ENCODE peak calls at places on chromosomes 7 and 10, in ten cellular contexts. Q is hepatocyte; J is IMR-90; E is uterus; V is heart right ventricle; S is CD8-positive, alpha-beta T cell; T is psoas muscle; Y is left ventricle myocardium inferior; Z is HCT116; X is MM.1S. H is an unnamed sample.

GRCh38 chr10:112782176-112782907 is 167.7 kb upstream of the TCF7L2 start:
- DNase-seq in T (peak; percentile 83), S (no peak), E (peak; percentile 54), J (no peak), X (no peak), V (peak; percentile 70), Y (peak; percentile 82), Q (no peak), Z (no peak), H (no peak)

GRCh38 chr10:21197006-21197405 is 299.9 kb upstream of the NEBL start:
- DNase-seq in V (no peak), T (no peak), E (no peak), S (no peak), Z (no peak), X (no peak), Y (no peak), J (no peak), Q (no peak), H (no peak)

GRCh38 chr10:63005246-63005645 is 127.9 kb upstream of the NRBF2 start:
- DNase-seq in E (no peak), Z (no peak), J (no peak), Y (no peak), S (no peak), V (no peak), Q (no peak), X (no peak), T (no peak), H (peak; percentile 72)

GRCh38 chr10:66627156-66627555 is 298.7 kb upstream of the LRRTM3 start:
- DNase-seq in E (no peak), J (no peak), S (no peak), V (no peak), Z (peak; percentile 66), T (no peak), X (peak; percentile 63), Y (no peak), Q (peak; percentile 26), H (peak; percentile 60)

GRCh38 chr7:111711426-111712065 is 149.3 kb upstream of the IMMP2L start:
- DNase-seq in T (no peak), Y (no peak), V (no peak), J (no peak), Q (no peak), X (no peak), S (no peak), E (no peak), Z (no peak), H (peak; percentile 13)

GRCh38 chr7:77831481-77831880 is 32.9 kb downstream of the PHTF2 start:
- DNase-seq in E (no peak), T (no peak), Z (no peak), J (no peak), V (no peak), Q (no peak), Y (no peak), S (no peak), X (no peak), H (peak; percentile 77)

GRCh38 chr7:95132500-95132899 is 191.8 kb downstream of the PON1 start:
- DNase-seq in Y (no peak), S (no peak), Q (no peak), E (no peak), X (no peak), V (no peak), J (no peak), Z (no peak), T (no peak), H (no peak)

GRCh38 chr7:22793593-22794462 is 28.8 kb downstream of the TOMM7 start:
- DNase-seq in Q (no peak), S (no peak), Z (no peak), V (no peak), E (no peak), Y (no peak), T (no peak), X (no peak), J (peak; percentile 16), H (no peak)

GRCh38 chr7:100162874-100163533 is 4.5 kb upstream of the TRAPPC14 start:
- DNase-seq in T (no peak), E (no peak), X (no peak), S (no peak), V (no peak), J (no peak), Y (no peak), Z (no peak), Q (peak; percentile 51), H (peak; percentile 83)

GRCh38 chr7:29207469-29207868 is 12.9 kb downstream of the CHN2 start:
- DNase-seq in E (no peak), J (no peak), Y (no peak), S (no peak), X (no peak), Q (no peak), T (no peak), V (no peak), Z (no peak), H (peak; percentile 29)

GRCh38 chr10:102312683-102313082 is 67.4 kb downstream of the GBF1 start:
- DNase-seq in Q (no peak), J (peak; percentile 59), V (no peak), Y (no peak), S (no peak), Z (no peak), T (no peak), E (no peak), X (no peak), H (peak; percentile 72)

GRCh38 chr7:77745746-77746145 is 49.5 kb downstream of the RSBN1L start:
- DNase-seq in T (no peak), V (no peak), Y (no peak), J (no peak), S (no peak), E (no peak), X (no peak), Z (no peak), Q (no peak), H (no peak)

GRCh38 chr7:137331378-137331777 is 12.2 kb downstream of the PTN start:
- DNase-seq in T (no peak), Y (no peak), Q (no peak), S (no peak), Z (no peak), J (peak; percentile 10), V (no peak), E (no peak), X (no peak), H (no peak)

GRCh38 chr7:26291699-26292538 is at the start of gene SNX10:
- DNase-seq in Q (peak; percentile 79), J (no peak), V (peak; percentile 37), Z (peak; percentile 42), E (peak; percentile 51), T (peak; percentile 55), Y (peak; percentile 32), S (peak; percentile 67), X (peak; percentile 62), H (peak; percentile 39)

GRCh38 chr7:137741443-137741842 is 105.3 kb downstream of the DGKI start:
- DNase-seq in S (no peak), Q (no peak), Y (no peak), X (peak; percentile 94), Z (no peak), V (no peak), J (no peak), T (no peak), E (no peak), H (no peak)

GRCh38 chr10:23343591-23344225 is 889 bp downstream of the C10orf67 start:
- DNase-seq in T (peak; percentile 71), X (no peak), V (peak; percentile 66), S (peak; percentile 26), Q (peak; percentile 77), Y (peak; percentile 70), Z (no peak), J (peak; percentile 30), E (peak; percentile 36), H (no peak)

GRCh38 chr10:110843031-110843430 is 28.7 kb upstream of the PDCD4 start:
- DNase-seq in Z (no peak), T (no peak), Y (no peak), J (no peak), E (peak; percentile 7), Q (no peak), X (peak; percentile 97), V (no peak), S (peak; percentile 48), H (no peak)

GRCh38 chr10:30431435-30431911 is 2.5 kb upstream of the MAP3K8 start:
- DNase-seq in Q (no peak), Z (no peak), J (no peak), S (no peak), T (peak; percentile 60), X (no peak), E (no peak), V (peak; percentile 61), Y (peak; percentile 41), H (peak; percentile 61)
- H3K4me3 ChIP-seq in Q (no peak overlapping the region), Z (peak overlapping the region; percentile 19), J (no peak overlapping the region), S (no peak overlapping the region), T (peak overlapping the region; percentile 36), X (no peak overlapping the region), E (no peak overlapping the region), V (peak overlapping the region; percentile 31), Y (peak overlapping the region; percentile 49), H (no peak overlapping the region)

GRCh38 chr7:3955026-3955425 is 654.0 kb downstream of the SDK1 start:
- DNase-seq in X (no peak), Y (no peak), V (no peak), Q (no peak), E (no peak), S (no peak), T (no peak), J (no peak), Z (no peak), H (no peak)
- TF ChIP-seq CTCF in X (no peak), Y (no peak), V (no peak), Q (no peak), E (no peak), S (no peak), T (no peak), J (no peak), Z (no peak), H (no peak)

DNA sequence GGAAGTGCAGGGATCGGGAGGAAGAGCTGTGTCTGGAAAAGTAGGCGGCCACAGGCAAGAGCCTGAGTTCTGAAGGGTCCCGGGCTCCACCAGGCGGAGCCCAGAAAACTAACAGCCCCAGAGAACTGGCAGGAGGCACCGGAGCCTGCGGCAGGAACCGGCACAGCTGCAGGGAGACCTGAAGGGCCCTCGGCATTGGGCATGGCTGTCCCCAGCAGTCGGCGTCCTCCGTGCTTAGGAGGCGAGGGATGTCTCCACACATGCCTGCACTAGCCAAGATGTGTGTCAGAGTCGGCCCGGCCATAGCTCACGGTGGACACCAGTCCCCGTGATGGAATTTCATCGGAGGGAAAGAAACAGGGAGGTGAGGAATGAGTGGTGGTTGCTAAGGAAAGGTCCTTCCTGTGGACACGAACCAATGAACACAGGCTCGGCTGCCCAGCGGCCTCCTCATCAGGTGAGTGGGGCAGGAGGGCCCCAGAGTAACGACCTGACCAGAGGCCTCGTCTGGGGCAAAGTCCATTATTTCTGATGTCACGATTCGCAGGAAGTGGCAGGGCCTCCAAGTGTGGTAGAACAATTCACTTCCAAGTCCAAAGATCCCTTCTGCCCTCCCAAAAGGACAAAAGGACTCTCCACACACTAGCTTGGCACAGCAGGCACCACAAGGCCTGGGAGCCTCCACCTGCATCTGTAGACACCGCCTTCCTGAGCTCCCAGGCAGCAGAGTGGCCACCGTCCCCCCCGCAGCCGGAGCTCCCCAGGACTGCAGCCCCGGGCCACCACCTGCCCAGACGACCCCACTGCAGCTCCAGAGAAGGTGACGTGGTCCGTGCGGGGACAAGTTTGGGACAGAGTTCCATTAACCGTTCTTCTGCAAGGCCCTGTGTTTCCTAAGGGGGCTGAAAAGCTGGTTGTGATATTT is 444.2 kb downstream of the PTPRN2 start:
- DNase-seq in E (no peak), V (no peak), T (no peak), Z (no peak), J (no peak), S (no peak), Q (no peak), X (no peak), Y (no peak), H (no peak)
- H3K36me3 ChIP-seq in E (no peaks in the 10 kb centered on the region), V (no peaks in the 10 kb centered on the region), T (no peaks in the 10 kb centered on the region), Z (no peaks in the 10 kb centered on the region), J (no peaks in the 10 kb centered on the region), S (no peaks in the 10 kb centered on the region), Q (no peaks in the 10 kb centered on the region), X (no peaks in the 10 kb centered on the region), Y (no peaks in the 10 kb centered on the region), H (no peaks in the 10 kb centered on the region)

GRCh38 chr7:18829101-18829486 is 288.3 kb downstream of the TWIST1 start:
- DNase-seq in Z (no peak), J (no peak), Y (no peak), Q (no peak), S (no peak), X (no peak), E (no peak), T (no peak), V (no peak), H (no peak)
- H3K4me3 ChIP-seq in Z (no peak overlapping the region), J (no peak overlapping the region), Y (no peak overlapping the region), Q (no peak overlapping the region), S (no peak overlapping the region), X (no peak overlapping the region), E (no peak overlapping the region), T (no peak overlapping the region), V (no peak overlapping the region), H (no peak overlapping the region)